ENCODE peak calls at places on chromosomes 16 and 17, in eight cellular contexts. S is right cardiac atrium; E is stimulated activated CD4-positive, alpha-beta T cell treated with anti-CD3 and anti-CD28 coated beads, TNF-alpha, amount 100 ng/mL, for 1 hour; J is activated CD4-positive, alpha-beta T cell treated with anti-CD3 and anti-CD28 coated beads for 24 hours; N is heart right ventricle; Z is NCI-H82; K is C1 segment of cervical spinal cord; R is lower leg skin. W is an unnamed sample.

GRCh38 chr16:17561056-17561455 is 90.3 kb upstream of the XYLT1 start:
- DNase-seq in Z (no peak), K (no peak), E (no peak), S (no peak), R (no peak), N (no peak), J (no peak), W (no peak)

GRCh38 chr16:4264546-4264945 is 8.3 kb downstream of the TFAP4 start:
- DNase-seq in E (no peak), R (no peak), K (no peak), S (no peak), N (no peak), J (no peak), Z (no peak), W (no peak)

GRCh38 chr16:3876695-3877094 is 3.8 kb downstream of the CREBBP start:
- DNase-seq in K (no peak), R (no peak), Z (no peak), J (no peak), E (no peak), N (no peak), S (no peak), W (no peak)

GRCh38 chr17:77320501-77321256 is 179.9 kb downstream of the SEC14L1 start:
- DNase-seq in R (peak), N (no peak), S (peak), E (no peak), Z (no peak), J (no peak), K (no peak), W (no peak)

GRCh38 chr17:57104461-57105175 is 19.6 kb downstream of the AKAP1 start:
- DNase-seq in K (no peak), S (no peak), R (no peak), J (no peak), E (no peak), Z (no peak), N (no peak), W (no peak)

GRCh38 chr17:50468120-50469004 is at the start of gene CHAD:
- DNase-seq in R (no peak), Z (peak), E (no peak), K (no peak), N (no peak), J (no peak), S (no peak), W (no peak)

GRCh38 chr17:31417051-31417792 is 25.7 kb downstream of the RAB11FIP4 start:
- DNase-seq in K (no peak), Z (no peak), S (no peak), N (no peak), J (no peak), E (no peak), R (no peak), W (no peak)

GRCh38 chr17:64461788-64462187 is 12.9 kb downstream of the MILR1 start:
- DNase-seq in R (no peak), S (no peak), K (no peak), Z (no peak), N (no peak), J (no peak), E (no peak), W (no peak)

GRCh38 chr16:57480127-57480753 is 6.1 kb downstream of the DOK4 start:
- DNase-seq in N (peak), E (no peak), R (no peak), Z (no peak), S (peak), K (no peak), J (no peak), W (no peak)

GRCh38 chr17:29116652-29117439 is 63.4 kb downstream of the MYO18A start:
- DNase-seq in K (no peak), N (peak), J (peak), E (peak), S (peak), Z (peak), R (peak), W (peak)

GRCh38 chr17:36992701-36993100 is 43.9 kb downstream of the AATF start:
- DNase-seq in E (no peak), Z (no peak), R (no peak), N (no peak), J (no peak), S (no peak), K (no peak), W (no peak)

GRCh38 chr17:34366051-34366450 is 3.0 kb upstream of the CCL1 start:
- DNase-seq in Z (no peak), N (no peak), K (no peak), R (no peak), S (no peak), J (no peak), E (no peak), W (no peak)

GRCh38 chr17:80455328-80455710 is 21.1 kb downstream of the NPTX1 start:
- DNase-seq in E (no peak), N (peak), R (no peak), Z (peak), K (no peak), S (peak), J (peak), W (no peak)

GRCh38 chr16:583815-584591 is 5.9 kb upstream of the RAB40C start:
- DNase-seq in S (peak), N (no peak), J (no peak), E (no peak), Z (peak), R (no peak), K (no peak), W (no peak)

GRCh38 chr17:691423-691822 is 23.2 kb downstream of the VPS53 start:
- DNase-seq in N (no peak), J (no peak), K (no peak), Z (no peak), R (no peak), S (no peak), E (no peak), W (no peak)

GRCh38 chr17:80101946-80102706 is 745 bp downstream of the GAA start:
- DNase-seq in J (no peak), R (peak), Z (peak), K (no peak), S (peak), N (peak), E (no peak), W (no peak)

GRCh38 chr17:36940313-36941264 is 3.3 kb downstream of the LHX1 start:
- DNase-seq in Z (peak), S (no peak), K (no peak), E (no peak), N (no peak), R (no peak), J (no peak), W (no peak)

GRCh38 chr17:41329279-41329925 is 13.9 kb upstream of the KRTAP17-1 start:
- DNase-seq in K (no peak), E (no peak), J (no peak), Z (peak), S (no peak), R (no peak), N (peak), W (no peak)

GRCh38 chr16:29012913-29013641 is 28.2 kb downstream of the LAT start:
- DNase-seq in R (no peak), N (no peak), S (no peak), J (no peak), K (no peak), Z (no peak), E (no peak), W (no peak)

GRCh38 chr17:55413825-55414489 is 7.7 kb downstream of the MMD start:
- DNase-seq in Z (no peak), S (no peak), R (no peak), J (no peak), E (no peak), K (no peak), N (no peak), W (no peak)

W was measured in nucleus accumbens.